ENCODE peak calls at places on chromosome 2, in seven cellular contexts. One of them, this sample, is unnamed.
A peak's percentile ranks its signal among the peaks of the same experiment; 100 is the strongest.

GRCh38 chr2:28333606-28334526 is 58.8 kb upstream of the FOSL2 start:
- ATAC-seq in HCT116: no peak
- ATAC-seq in pancreas: peak; percentile 74
- ATAC-seq in naive thymus-derived CD4-positive, alpha-beta T cell: no peak
- ATAC-seq in lower lobe of right lung: no peak
- ATAC-seq in CD8-positive, alpha-beta T cell: no peak
- ATAC-seq in right cardiac atrium: peak; percentile 73
- ATAC-seq in this sample: peak; percentile 29

GRCh38 chr2:60366178-60366577 is 187.3 kb downstream of the BCL11A start:
- ATAC-seq in HCT116: no peak
- ATAC-seq in pancreas: no peak
- ATAC-seq in naive thymus-derived CD4-positive, alpha-beta T cell: peak; percentile 40
- ATAC-seq in lower lobe of right lung: peak; percentile 54
- ATAC-seq in CD8-positive, alpha-beta T cell: no peak
- ATAC-seq in right cardiac atrium: no peak
- ATAC-seq in this sample: no peak

GRCh38 chr2:232683368-232683767 is 13.8 kb upstream of the GIGYF2 start:
- ATAC-seq in HCT116: no peak
- ATAC-seq in pancreas: no peak
- ATAC-seq in naive thymus-derived CD4-positive, alpha-beta T cell: no peak
- ATAC-seq in lower lobe of right lung: no peak
- ATAC-seq in CD8-positive, alpha-beta T cell: no peak
- ATAC-seq in right cardiac atrium: no peak
- ATAC-seq in this sample: no peak

GRCh38 chr2:113784823-113785744 is 28.6 kb upstream of the SLC35F5 start:
- ATAC-seq in HCT116: no peak
- ATAC-seq in pancreas: peak; percentile 95
- ATAC-seq in naive thymus-derived CD4-positive, alpha-beta T cell: no peak
- ATAC-seq in lower lobe of right lung: no peak
- ATAC-seq in CD8-positive, alpha-beta T cell: no peak
- ATAC-seq in right cardiac atrium: peak; percentile 86
- ATAC-seq in this sample: no peak

GRCh38 chr2:182767578-182767977 is 51.5 kb downstream of the DNAJC10 start:
- ATAC-seq in HCT116: peak; percentile 85
- ATAC-seq in pancreas: peak; percentile 82
- ATAC-seq in naive thymus-derived CD4-positive, alpha-beta T cell: no peak
- ATAC-seq in lower lobe of right lung: no peak
- ATAC-seq in CD8-positive, alpha-beta T cell: no peak
- ATAC-seq in right cardiac atrium: peak; percentile 51
- ATAC-seq in this sample: no peak

GRCh38 chr2:237590272-237591020 is at the start of gene RAB17:
- ATAC-seq in HCT116: peak; percentile 72
- ATAC-seq in pancreas: peak; percentile 94
- ATAC-seq in naive thymus-derived CD4-positive, alpha-beta T cell: no peak
- ATAC-seq in lower lobe of right lung: peak; percentile 87
- ATAC-seq in CD8-positive, alpha-beta T cell: no peak
- ATAC-seq in right cardiac atrium: peak; percentile 7
- ATAC-seq in this sample: no peak

GRCh38 chr2:200617089-200618050 is 31.6 kb downstream of the AOX1 start:
- ATAC-seq in HCT116: no peak
- ATAC-seq in pancreas: no peak
- ATAC-seq in naive thymus-derived CD4-positive, alpha-beta T cell: no peak
- ATAC-seq in lower lobe of right lung: no peak
- ATAC-seq in CD8-positive, alpha-beta T cell: no peak
- ATAC-seq in right cardiac atrium: no peak
- ATAC-seq in this sample: no peak

GRCh38 chr2:237727363-237727762 is 71.2 kb upstream of the RBM44 start:
- ATAC-seq in HCT116: no peak
- ATAC-seq in pancreas: no peak
- ATAC-seq in naive thymus-derived CD4-positive, alpha-beta T cell: peak; percentile 45
- ATAC-seq in lower lobe of right lung: peak; percentile 40
- ATAC-seq in CD8-positive, alpha-beta T cell: no peak
- ATAC-seq in right cardiac atrium: no peak
- ATAC-seq in this sample: no peak

GRCh38 chr2:168718622-168719021 is 83.8 kb upstream of the NOSTRIN start:
- ATAC-seq in HCT116: no peak
- ATAC-seq in pancreas: no peak
- ATAC-seq in naive thymus-derived CD4-positive, alpha-beta T cell: no peak
- ATAC-seq in lower lobe of right lung: no peak
- ATAC-seq in CD8-positive, alpha-beta T cell: no peak
- ATAC-seq in right cardiac atrium: no peak
- ATAC-seq in this sample: no peak

GRCh38 chr2:11930211-11930761 is 183.9 kb downstream of the LPIN1 start:
- ATAC-seq in HCT116: no peak
- ATAC-seq in pancreas: no peak
- ATAC-seq in naive thymus-derived CD4-positive, alpha-beta T cell: no peak
- ATAC-seq in lower lobe of right lung: peak; percentile 84
- ATAC-seq in CD8-positive, alpha-beta T cell: no peak
- ATAC-seq in right cardiac atrium: peak; percentile 41
- ATAC-seq in this sample: no peak

GRCh38 chr2:100064165-100064564 is 78.2 kb downstream of the AFF3 start:
- ATAC-seq in HCT116: no peak
- ATAC-seq in pancreas: no peak
- ATAC-seq in naive thymus-derived CD4-positive, alpha-beta T cell: no peak
- ATAC-seq in lower lobe of right lung: no peak
- ATAC-seq in CD8-positive, alpha-beta T cell: no peak
- ATAC-seq in right cardiac atrium: no peak
- ATAC-seq in this sample: no peak

GRCh38 chr2:226564667-226565066 is 235.0 kb downstream of the IRS1 start:
- ATAC-seq in HCT116: no peak
- ATAC-seq in pancreas: no peak
- ATAC-seq in naive thymus-derived CD4-positive, alpha-beta T cell: no peak
- ATAC-seq in lower lobe of right lung: no peak
- ATAC-seq in CD8-positive, alpha-beta T cell: no peak
- ATAC-seq in right cardiac atrium: no peak
- ATAC-seq in this sample: no peak

GRCh38 chr2:108917078-108917440 is 72.0 kb downstream of the EDAR start:
- ATAC-seq in HCT116: no peak
- ATAC-seq in pancreas: peak; percentile 55
- ATAC-seq in naive thymus-derived CD4-positive, alpha-beta T cell: no peak
- ATAC-seq in lower lobe of right lung: no peak
- ATAC-seq in CD8-positive, alpha-beta T cell: no peak
- ATAC-seq in right cardiac atrium: no peak
- ATAC-seq in this sample: peak; percentile 61

GRCh38 chr2:238695538-238695937 is 152.3 kb upstream of the TWIST2 start:
- ATAC-seq in HCT116: no peak
- ATAC-seq in pancreas: no peak
- ATAC-seq in naive thymus-derived CD4-positive, alpha-beta T cell: no peak
- ATAC-seq in lower lobe of right lung: no peak
- ATAC-seq in CD8-positive, alpha-beta T cell: no peak
- ATAC-seq in right cardiac atrium: no peak
- ATAC-seq in this sample: no peak

DNA sequence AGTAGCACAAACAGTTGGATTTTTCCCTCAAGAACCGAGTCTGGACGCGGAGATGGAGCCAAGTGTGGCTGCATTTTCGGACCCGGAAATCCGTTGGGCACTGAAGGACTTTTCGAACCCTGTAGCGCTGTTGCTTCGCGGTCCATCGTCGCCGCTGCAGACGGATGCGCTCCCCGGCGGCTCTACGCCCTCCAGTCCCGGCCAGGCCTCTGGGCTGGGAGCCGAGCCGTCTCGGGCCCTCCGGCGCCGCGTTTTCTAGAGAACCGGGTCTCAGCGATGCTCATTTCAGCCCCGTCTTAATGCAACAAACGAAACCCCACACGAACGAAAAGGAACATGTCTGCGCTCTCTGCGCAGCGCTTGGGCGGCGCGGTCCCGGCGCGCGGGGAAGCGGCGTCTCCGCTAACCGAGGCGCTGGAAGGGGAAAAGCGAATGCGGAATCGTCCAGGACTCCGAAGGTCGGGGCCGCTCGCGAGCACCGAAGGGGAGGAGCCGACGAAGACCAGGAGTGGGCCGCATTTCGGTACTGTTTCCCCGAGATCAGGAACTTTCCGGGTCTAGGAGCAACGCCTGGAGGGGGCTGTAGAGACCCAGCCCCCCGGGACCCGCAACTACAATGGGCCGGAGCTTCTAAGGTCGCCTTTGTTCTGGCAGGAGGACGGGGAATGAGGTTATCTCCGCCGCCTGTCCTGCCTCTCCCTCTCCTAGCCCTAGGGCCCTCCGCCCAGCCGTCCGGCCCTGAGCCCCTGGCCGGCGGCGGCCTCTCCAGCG is 3.2 kb downstream of the EMX1 start:
- ATAC-seq in HCT116: no peak
- ATAC-seq in pancreas: no peak
- ATAC-seq in naive thymus-derived CD4-positive, alpha-beta T cell: no peak
- ATAC-seq in lower lobe of right lung: no peak
- ATAC-seq in CD8-positive, alpha-beta T cell: peak; percentile 28
- ATAC-seq in right cardiac atrium: peak; percentile 9
- ATAC-seq in this sample: no peak
- H3K27me3 ChIP-seq in HCT116: no peaks in the 10 kb centered on the region
- H3K27me3 ChIP-seq in pancreas: no peaks in the 10 kb centered on the region
- H3K27me3 ChIP-seq in naive thymus-derived CD4-positive, alpha-beta T cell: peaks cover 46% of the 10 kb centered on the region
- H3K27me3 ChIP-seq in lower lobe of right lung: peaks cover 98% of the 10 kb centered on the region
- H3K27me3 ChIP-seq in CD8-positive, alpha-beta T cell: peaks cover 37% of the 10 kb centered on the region
- H3K27me3 ChIP-seq in right cardiac atrium: no peaks in the 10 kb centered on the region
- H3K27me3 ChIP-seq in this sample: peaks cover 100% of the 10 kb centered on the region

DNA sequence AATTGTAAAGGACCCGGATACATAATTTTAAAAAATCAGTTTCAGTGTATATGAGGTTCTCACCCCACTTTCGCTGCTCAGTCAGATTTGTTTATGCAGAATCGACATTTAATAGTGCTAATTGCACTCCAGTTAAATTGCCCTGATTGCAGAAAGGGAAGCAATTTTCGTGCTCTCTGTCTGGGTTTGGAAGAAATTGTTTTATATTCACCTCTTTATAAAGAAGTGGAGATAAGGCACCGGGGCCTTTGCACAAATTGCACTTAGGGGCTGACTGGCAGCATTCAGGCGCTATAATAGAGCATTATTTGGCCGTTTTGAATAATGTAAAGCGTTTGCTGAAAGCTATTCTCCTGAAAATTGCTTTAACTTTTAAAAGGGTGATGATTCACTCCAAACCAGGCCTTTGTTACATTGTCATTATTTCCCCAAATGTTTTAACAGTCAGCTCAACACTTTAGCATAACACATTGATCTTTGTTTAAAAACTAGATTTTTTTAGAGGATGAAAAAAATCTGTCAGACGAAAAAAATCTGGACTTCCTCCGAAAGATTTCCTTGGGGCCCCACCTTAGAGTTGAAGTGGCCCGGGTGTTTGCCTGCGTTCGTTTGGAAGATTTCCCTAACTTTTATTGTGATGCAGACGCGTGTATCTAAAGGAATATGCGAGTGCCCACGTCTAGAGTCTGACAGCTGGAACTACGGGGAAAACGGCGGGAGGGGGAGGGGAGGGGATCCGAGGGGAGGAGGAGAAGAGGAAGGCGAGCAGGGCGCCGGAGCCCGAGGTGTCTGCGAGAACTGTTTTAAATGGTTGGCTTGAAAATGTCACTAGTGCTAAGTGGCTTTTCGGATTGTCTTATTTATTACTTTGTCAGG is 2.8 kb upstream of the SP9 start:
- ATAC-seq in HCT116: peak; percentile 3
- ATAC-seq in pancreas: no peak
- ATAC-seq in naive thymus-derived CD4-positive, alpha-beta T cell: no peak
- ATAC-seq in lower lobe of right lung: no peak
- ATAC-seq in CD8-positive, alpha-beta T cell: no peak
- ATAC-seq in right cardiac atrium: no peak
- ATAC-seq in this sample: no peak
- H3K4me1 ChIP-seq in HCT116: peaks cover 14% of the 10 kb centered on the region
- H3K4me1 ChIP-seq in pancreas: no peaks in the 10 kb centered on the region
- H3K4me1 ChIP-seq in naive thymus-derived CD4-positive, alpha-beta T cell: peaks cover 30% of the 10 kb centered on the region
- H3K4me1 ChIP-seq in lower lobe of right lung: peaks cover 51% of the 10 kb centered on the region
- H3K4me1 ChIP-seq in CD8-positive, alpha-beta T cell: peaks cover 53% of the 10 kb centered on the region
- H3K4me1 ChIP-seq in right cardiac atrium: peaks cover 2% of the 10 kb centered on the region
- H3K4me1 ChIP-seq in this sample: peaks cover 31% of the 10 kb centered on the region

GRCh38 chr2:170715932-170716777 is 1.0 kb downstream of the SP5 start:
- ATAC-seq in HCT116: no peak
- ATAC-seq in pancreas: no peak
- ATAC-seq in naive thymus-derived CD4-positive, alpha-beta T cell: no peak
- ATAC-seq in lower lobe of right lung: peak; percentile 15
- ATAC-seq in CD8-positive, alpha-beta T cell: peak; percentile 13
- ATAC-seq in right cardiac atrium: no peak
- ATAC-seq in this sample: no peak

GRCh38 chr2:170715062-170715931 is at the start of gene SP5:
- ATAC-seq in HCT116: peak; percentile 73
- ATAC-seq in pancreas: peak; percentile 84
- ATAC-seq in naive thymus-derived CD4-positive, alpha-beta T cell: peak; percentile 44
- ATAC-seq in lower lobe of right lung: peak; percentile 85
- ATAC-seq in CD8-positive, alpha-beta T cell: peak; percentile 46
- ATAC-seq in right cardiac atrium: peak; percentile 76
- ATAC-seq in this sample: peak; percentile 44

GRCh38 chr2:170712653-170713279 is 2.4 kb upstream of the SP5 start:
- ATAC-seq in HCT116: no peak
- ATAC-seq in pancreas: no peak
- ATAC-seq in naive thymus-derived CD4-positive, alpha-beta T cell: no peak
- ATAC-seq in lower lobe of right lung: no peak
- ATAC-seq in CD8-positive, alpha-beta T cell: no peak
- ATAC-seq in right cardiac atrium: no peak
- ATAC-seq in this sample: no peak

GRCh38 chr2:170713280-170714155 is 1.6 kb upstream of the SP5 start:
- ATAC-seq in HCT116: no peak
- ATAC-seq in pancreas: peak; percentile 1
- ATAC-seq in naive thymus-derived CD4-positive, alpha-beta T cell: peak; percentile 33
- ATAC-seq in lower lobe of right lung: peak; percentile 16
- ATAC-seq in CD8-positive, alpha-beta T cell: no peak
- ATAC-seq in right cardiac atrium: peak; percentile 4
- ATAC-seq in this sample: no peak

DNA sequence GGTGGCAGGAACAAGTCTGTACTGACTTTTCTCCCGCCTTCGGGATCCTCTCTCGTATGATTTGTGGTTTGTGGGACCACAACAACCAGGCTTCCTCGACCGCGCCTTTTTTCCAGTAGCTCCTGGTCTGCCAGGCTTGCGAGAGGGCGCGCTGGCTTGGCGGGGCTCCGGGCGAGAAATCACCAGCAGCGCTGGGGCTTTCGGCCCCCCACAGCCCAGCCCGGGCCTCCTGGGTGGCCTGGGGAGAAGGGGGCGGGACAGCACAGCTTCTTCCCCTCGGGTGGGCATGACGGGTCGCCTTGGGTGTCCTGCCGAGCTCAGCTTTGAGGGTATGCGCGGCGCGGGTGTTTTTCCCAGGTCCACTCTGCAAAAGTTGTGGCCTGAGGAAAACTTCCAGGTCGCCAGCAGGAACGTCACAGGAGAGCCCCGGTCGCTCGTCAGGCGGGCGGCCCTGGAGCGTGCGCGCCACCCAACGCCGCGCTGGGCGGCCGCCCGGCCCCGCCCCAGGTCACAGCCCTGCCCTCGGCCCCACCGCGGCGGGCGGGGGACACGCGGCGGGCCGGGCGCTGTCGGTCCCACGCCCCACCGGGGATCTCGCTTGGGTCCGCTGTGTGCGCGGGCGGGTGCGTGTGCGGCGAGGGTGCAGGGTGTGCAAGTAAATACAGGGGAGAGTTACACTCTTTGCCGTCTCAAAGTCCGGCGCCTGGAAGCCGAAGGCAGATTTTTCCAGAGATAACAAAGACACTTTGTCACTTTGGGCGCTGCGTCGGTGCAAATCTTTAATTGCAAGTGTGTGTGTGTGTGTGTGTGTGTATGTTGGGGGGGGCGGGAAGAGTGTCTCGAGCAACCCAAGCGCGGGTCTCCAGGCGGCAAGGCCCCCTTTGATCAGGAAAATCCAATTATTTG is 728 bp upstream of the SP5 start:
- ATAC-seq in HCT116: peak; percentile 82
- ATAC-seq in pancreas: peak; percentile 81
- ATAC-seq in naive thymus-derived CD4-positive, alpha-beta T cell: peak; percentile 40
- ATAC-seq in lower lobe of right lung: peak; percentile 86
- ATAC-seq in CD8-positive, alpha-beta T cell: no peak
- ATAC-seq in right cardiac atrium: peak; percentile 81
- ATAC-seq in this sample: peak; percentile 55
- H3K27me3 ChIP-seq in HCT116: no peaks in the 10 kb centered on the region
- H3K27me3 ChIP-seq in pancreas: no peaks in the 10 kb centered on the region
- H3K27me3 ChIP-seq in naive thymus-derived CD4-positive, alpha-beta T cell: peaks cover 36% of the 10 kb centered on the region
- H3K27me3 ChIP-seq in lower lobe of right lung: peaks cover 79% of the 10 kb centered on the region
- H3K27me3 ChIP-seq in CD8-positive, alpha-beta T cell: peaks cover 47% of the 10 kb centered on the region
- H3K27me3 ChIP-seq in right cardiac atrium: no peaks in the 10 kb centered on the region
- H3K27me3 ChIP-seq in this sample: peaks cover 100% of the 10 kb centered on the region

GRCh38 chr2:37414470-37414949 is 70.1 kb downstream of the QPCT start:
- ATAC-seq in HCT116: peak; percentile 91
- ATAC-seq in pancreas: peak; percentile 96
- ATAC-seq in naive thymus-derived CD4-positive, alpha-beta T cell: peak; percentile 85
- ATAC-seq in lower lobe of right lung: peak; percentile 75
- ATAC-seq in CD8-positive, alpha-beta T cell: peak; percentile 57
- ATAC-seq in right cardiac atrium: peak; percentile 85
- ATAC-seq in this sample: peak; percentile 75
- H3K4me1 ChIP-seq in HCT116: no peaks in the 10 kb centered on the region
- H3K4me1 ChIP-seq in pancreas: no peaks in the 10 kb centered on the region
- H3K4me1 ChIP-seq in naive thymus-derived CD4-positive, alpha-beta T cell: no peaks in the 10 kb centered on the region
- H3K4me1 ChIP-seq in lower lobe of right lung: peaks cover 11% of the 10 kb centered on the region
- H3K4me1 ChIP-seq in CD8-positive, alpha-beta T cell: no peaks in the 10 kb centered on the region
- H3K4me1 ChIP-seq in right cardiac atrium: peaks cover 2% of the 10 kb centered on the region
- H3K4me1 ChIP-seq in this sample: peaks cover 23% of the 10 kb centered on the region